ENCODE peak calls at places on chromosomes 7 and 10, in seven cellular contexts. V is spleen; H is neuronal stem cell; N is HCT116; Z is activated T-helper 1 cell treated with anti-CD3 and anti-CD28 coated beads, Interleukin-12 subunit alpha, Interleukin-12 subunit beta, Interleukin-2, Interleukin-4 antibody, amounts not matched to agents 30 ng/mL and 10 ng/mL and 1 ng/mL, durations not matched to agents 14 hours and 24 hours and 36 hours; Q is activated effector memory CD4-positive, alpha-beta T cell treated with anti-CD3 and anti-CD28 coated beads, Interleukin-2, amount 50 U/mL, for 16 hours; Y is omental fat pad. K is an unnamed sample.

GRCh38 chr7:101108961-101109360 is 17.9 kb upstream of the SERPINE1 start:
- DNase-seq in Q (no peak), Y (no peak), V (no peak), N (no peak), Z (no peak), H (no peak), K (no peak)

GRCh38 chr7:151426486-151426905 is 13.4 kb downstream of the CRYGN start:
- DNase-seq in H (no peak), N (peak), Z (no peak), Q (peak), V (peak), Y (peak), K (no peak)

GRCh38 chr7:141634065-141634464 is 67.9 kb downstream of the DENND11 start:
- DNase-seq in Q (no peak), V (no peak), Z (no peak), H (no peak), Y (no peak), N (no peak), K (no peak)

GRCh38 chr7:153413540-153414287 is 638.5 kb upstream of the DPP6 start:
- DNase-seq in Z (no peak), Y (no peak), N (no peak), Q (no peak), H (no peak), V (no peak), K (no peak)

GRCh38 chr10:25725917-25726716 is 207.9 kb upstream of the MYO3A start:
- DNase-seq in Z (no peak), V (no peak), N (peak), Y (no peak), H (peak), Q (no peak), K (no peak)

GRCh38 chr7:22851140-22851539 is 28.5 kb upstream of the TOMM7 start:
- DNase-seq in H (no peak), Q (no peak), Y (no peak), N (no peak), V (no peak), Z (no peak), K (no peak)

GRCh38 chr7:105205592-105206211 is 183.0 kb downstream of the SRPK2 start:
- DNase-seq in Q (no peak), H (no peak), V (no peak), Z (no peak), Y (no peak), N (no peak), K (no peak)

GRCh38 chr7:31955021-31955420 is 115.2 kb downstream of the PDE1C start:
- DNase-seq in H (no peak), Q (no peak), Z (no peak), N (no peak), Y (no peak), V (no peak), K (no peak)

GRCh38 chr7:77481615-77482014 is 55.5 kb upstream of the PTPN12 start:
- DNase-seq in N (no peak), Q (no peak), H (no peak), Z (no peak), Y (no peak), V (no peak), K (no peak)

GRCh38 chr10:102997998-102998397 is 79.9 kb downstream of the CNNM2 start:
- DNase-seq in V (no peak), Y (no peak), N (no peak), Z (no peak), H (no peak), Q (no peak), K (no peak)

GRCh38 chr7:101947899-101948298 is 130.5 kb downstream of the CUX1 start:
- DNase-seq in N (no peak), H (no peak), Q (no peak), Y (peak), Z (no peak), V (no peak), K (no peak)

GRCh38 chr10:58950618-58951017 is 225.8 kb upstream of the PHYHIPL start:
- DNase-seq in Z (no peak), V (no peak), Q (no peak), Y (no peak), N (peak), H (no peak), K (no peak)

GRCh38 chr10:107072786-107073185 is 91.7 kb downstream of the SORCS1 start:
- DNase-seq in V (no peak), Y (no peak), N (no peak), Q (no peak), Z (no peak), H (no peak), K (no peak)

GRCh38 chr7:6012355-6013104 is 3.5 kb downstream of the AIMP2 start:
- DNase-seq in N (no peak), Z (no peak), Y (no peak), Q (no peak), H (no peak), V (no peak), K (peak)

GRCh38 chr10:69334258-69335062 is 56.2 kb downstream of the HK1 start:
- DNase-seq in N (no peak), Y (no peak), H (no peak), V (no peak), Q (no peak), Z (no peak), K (peak)

GRCh38 chr10:59745163-59745650 is 8.0 kb downstream of the MRLN start:
- DNase-seq in Y (no peak), Q (no peak), Z (no peak), V (no peak), N (no peak), H (no peak), K (no peak)

GRCh38 chr10:103193820-103194529 is 903 bp upstream of the NT5C2 start:
- DNase-seq in V (no peak), N (peak), Y (no peak), Z (no peak), H (peak), Q (no peak), K (peak)

GRCh38 chr7:148084138-148084537 is 506.4 kb upstream of the C7orf33 start:
- DNase-seq in Z (no peak), V (no peak), Y (no peak), Q (no peak), H (peak), N (peak), K (no peak)

GRCh38 chr10:102668312-102669110 is 24.2 kb downstream of the TRIM8 start:
- DNase-seq in N (no peak), V (no peak), Y (no peak), Z (no peak), Q (no peak), H (no peak), K (no peak)

GRCh38 chr10:30378607-30379006 is 29.5 kb upstream of the MTPAP start:
- DNase-seq in Y (no peak), H (no peak), Q (peak), V (no peak), Z (no peak), N (no peak), K (no peak)

GRCh38 chr7:102993532-102994029 is 80.8 kb downstream of the LRRC17 start:
- DNase-seq in Q (no peak), V (no peak), N (no peak), H (no peak), Y (no peak), Z (no peak), K (no peak)

GRCh38 chr7:35699906-35700305 is 5.0 kb upstream of the HERPUD2 start:
- DNase-seq in H (no peak), Z (no peak), Y (no peak), V (no peak), N (no peak), Q (no peak), K (no peak)

GRCh38 chr10:34403512-34403911 is 411.6 kb downstream of the PARD3 start:
- DNase-seq in V (no peak), Z (no peak), Q (no peak), H (no peak), Y (no peak), N (no peak), K (no peak)

GRCh38 chr7:137694405-137694804 is 152.4 kb downstream of the DGKI start:
- DNase-seq in Y (no peak), Q (no peak), Z (no peak), H (no peak), V (no peak), N (no peak), K (no peak)

GRCh38 chr10:7662522-7662921 is 4.2 kb downstream of the ITIH5 start:
- DNase-seq in H (no peak), Q (no peak), Z (no peak), Y (no peak), V (no peak), N (no peak), K (no peak)

GRCh38 chr7:66871076-66871475 is 49.9 kb upstream of the TMEM248 start:
- DNase-seq in N (no peak), Y (no peak), Z (no peak), V (no peak), Q (no peak), H (no peak), K (no peak)

GRCh38 chr7:4010923-4011656 is 671.0 kb upstream of the FOXK1 start:
- DNase-seq in N (no peak), H (no peak), Z (no peak), Q (no peak), Y (no peak), V (peak), K (no peak)

GRCh38 chr10:56319386-56319785 is 41.7 kb downstream of the ZWINT start:
- DNase-seq in H (no peak), Y (no peak), Q (no peak), Z (no peak), N (no peak), V (no peak), K (no peak)

GRCh38 chr10:75247797-75248196 is 12.0 kb upstream of the COMTD1 start:
- DNase-seq in H (no peak), Z (no peak), Y (no peak), Q (no peak), N (no peak), V (no peak), K (no peak)

GRCh38 chr10:48801026-48801425 is 116.4 kb downstream of the WDFY4 start:
- DNase-seq in N (no peak), H (no peak), Y (no peak), Q (no peak), Z (no peak), V (no peak), K (no peak)

GRCh38 chr10:4982764-4983226 is 19.6 kb downstream of the AKR1C1 start:
- DNase-seq in Q (no peak), H (no peak), Y (no peak), Z (no peak), V (no peak), N (no peak), K (no peak)

GRCh38 chr7:30412810-30413504 is 65.6 kb downstream of the NOD1 start:
- DNase-seq in Y (no peak), V (no peak), Z (no peak), N (peak), Q (no peak), H (peak), K (no peak)

K was measured in suprapubic skin.